ENCODE peak calls at places on chromosomes 13 and 19, in six cellular contexts. I is stimulated activated CD4-positive, alpha-beta T cell treated with anti-CD3 and anti-CD28 coated beads, Interleukin-15, amount 100 ng/mL, for 48 hours; A is psoas muscle; U is ascending aorta; Y is activated T-cell treated with anti-CD3 and anti-CD28 coated beads, Interleukin-2, amount 50 U/mL, for 72 hours; O is NCI-H187. D is an unnamed sample.

GRCh38 chr19:35609881-35610353 is 2.6 kb upstream of the HAUS5 start:
- DNase-seq in O (no peak), A (no peak), I (no peak), Y (no peak), U (no peak), D (no peak)

GRCh38 chr13:112486386-112487126 is 101.4 kb downstream of the TUBGCP3 start:
- DNase-seq in A (no peak), I (no peak), U (no peak), O (no peak), Y (no peak), D (no peak)

GRCh38 chr13:76791290-76791664 is 94.9 kb downstream of the KCTD12 start:
- DNase-seq in U (no peak), Y (no peak), I (no peak), A (no peak), O (no peak), D (no peak)

GRCh38 chr19:30183807-30184490 is 188.2 kb upstream of the ZNF536 start:
- DNase-seq in U (no peak), I (no peak), Y (no peak), A (no peak), O (no peak), D (no peak)

GRCh38 chr13:34351134-34351533 is 533.2 kb downstream of the RFC3 start:
- DNase-seq in A (no peak), I (no peak), Y (no peak), U (no peak), O (no peak), D (no peak)

GRCh38 chr13:44374348-44374712 is 706 bp downstream of the SERP2 start:
- DNase-seq in A (no peak), Y (no peak), I (no peak), U (no peak), O (no peak), D (no peak)

GRCh38 chr19:8615022-8615421 is 4.5 kb upstream of the ADAMTS10 start:
- DNase-seq in I (no peak), O (no peak), Y (no peak), A (no peak), U (no peak), D (no peak)

GRCh38 chr19:58511353-58512208 is at the start of gene SLC27A5:
- DNase-seq in U (no peak), Y (no peak), I (no peak), O (no peak), A (no peak), D (peak; percentile 91)